ENCODE peak calls at places on chromosomes 11 and 22, in ten cellular contexts. T is NCI-H187; Q is ELR; G is Ammon's horn; L is stimulated activated CD4-positive, alpha-beta T cell treated with anti-CD3 and anti-CD28 coated beads, Interleukin-1b, Interleukin-23, amount 100 ng/mL, for 1 hour; U is lower lobe of right lung; C is activated CD8-positive, alpha-beta memory T cell treated with anti-CD3 and anti-CD28 coated beads, Interleukin-2, amount 50 U/mL, for 48 hours; M is substantia nigra; W is H1; B is endothelial cell. Y is an unnamed sample.

GRCh38 chr11:15346907-15347306 is 232.2 kb downstream of the INSC start:
- DNase-seq in T (no peak), Q (no peak), G (no peak), L (no peak), U (no peak), C (no peak), M (no peak), W (no peak), B (no peak), Y (no peak)

GRCh38 chr11:47329431-47329993 is 23.0 kb downstream of the MYBPC3 start:
- DNase-seq in T (no peak), Q (no peak), G (no peak), L (no peak), U (peak), C (no peak), M (no peak), W (no peak), B (no peak), Y (no peak)

GRCh38 chr22:44341431-44342346 is 28.9 kb upstream of the SHISAL1 start:
- DNase-seq in T (no peak), Q (no peak), G (no peak), L (no peak), U (no peak), C (no peak), M (no peak), W (no peak), B (no peak), Y (peak)

GRCh38 chr11:20512869-20513268 is 86.5 kb upstream of the SLC6A5 start:
- DNase-seq in T (no peak), Q (no peak), G (no peak), L (no peak), U (no peak), C (no peak), M (no peak), W (no peak), B (no peak), Y (no peak)

GRCh38 chr22:19106886-19107729 is 15.1 kb downstream of the DGCR2 start:
- DNase-seq in T (no peak), Q (no peak), G (peak), L (no peak), U (no peak), C (no peak), M (no peak), W (no peak), B (no peak), Y (no peak)

GRCh38 chr22:31090217-31091085 is 9.3 kb downstream of the SMTN start:
- DNase-seq in T (no peak), Q (no peak), G (no peak), L (no peak), U (no peak), C (no peak), M (no peak), W (no peak), B (no peak), Y (no peak)

GRCh38 chr22:41862160-41862529 is 29.2 kb downstream of the SREBF2 start:
- DNase-seq in T (no peak), Q (no peak), G (no peak), L (no peak), U (no peak), C (no peak), M (no peak), W (no peak), B (no peak), Y (no peak)

GRCh38 chr11:67276821-67277230 is 10.6 kb downstream of the GRK2 start:
- DNase-seq in T (no peak), Q (peak), G (no peak), L (no peak), U (peak), C (peak), M (no peak), W (no peak), B (no peak), Y (no peak)